ENCODE peak calls at places on chromosomes 7 and 10, in four cellular contexts. X is stimulated activated CD4-positive, alpha-beta T cell treated with anti-CD3 and anti-CD28 coated beads, Interleukin-1b, Interleukin-23, amount 100 ng/mL, for 1 hour; C is Daoy; N is HuH-7. Q is an unnamed sample.

GRCh38 chr7:33702511-33703054 is 202.8 kb upstream of the BMPER start:
- DNase-seq in X (no peak), C (no peak), N (no peak), Q (no peak)

GRCh38 chr7:82805527-82805960 is 357.1 kb downstream of the PCLO start:
- DNase-seq in X (no peak), C (peak; percentile 79), N (no peak), Q (peak; percentile 95)

GRCh38 chr10:66928000-66928770 is 2.3 kb downstream of the LRRTM3 start:
- DNase-seq in X (no peak), C (no peak), N (no peak), Q (no peak)

GRCh38 chr10:4093438-4093837 is 308.4 kb upstream of the KLF6 start:
- DNase-seq in X (no peak), C (no peak), N (no peak), Q (no peak)

GRCh38 chr7:131010714-131011436 is 276.9 kb upstream of the KLF14 start:
- DNase-seq in X (no peak), C (no peak), N (no peak), Q (peak; percentile 37)

GRCh38 chr10:76769161-76769560 is 868.4 kb downstream of the KCNMA1 start:
- DNase-seq in X (no peak), C (no peak), N (no peak), Q (no peak)

GRCh38 chr7:50560865-50561351 is 4.3 kb downstream of the DDC start:
- DNase-seq in X (no peak), C (no peak), N (no peak), Q (no peak)

GRCh38 chr7:55592492-55592891 is 20.2 kb upstream of the VOPP1 start:
- DNase-seq in X (no peak), C (no peak), N (no peak), Q (no peak)

GRCh38 chr10:74151057-74151878 is at the start of gene ADK:
- DNase-seq in X (peak; percentile 99), C (peak; percentile 98), N (peak; percentile 87), Q (peak; percentile 97)

GRCh38 chr7:46900312-46901263 is 681.3 kb downstream of the TNS3 start:
- DNase-seq in X (no peak), C (peak; percentile 33), N (no peak), Q (no peak)

GRCh38 chr7:100137851-100138760 is 10.6 kb upstream of the LAMTOR4 start:
- DNase-seq in X (no peak), C (no peak), N (no peak), Q (no peak)

GRCh38 chr7:1811850-1812692 is 142.0 kb downstream of the ELFN1 start:
- DNase-seq in X (no peak), C (no peak), N (peak; percentile 52), Q (no peak)

GRCh38 chr7:24891173-24891787 is 88.7 kb downstream of the OSBPL3 start:
- DNase-seq in X (no peak), C (no peak), N (no peak), Q (no peak)

GRCh38 chr10:18949391-18949790 is 99.2 kb upstream of the MALRD1 start:
- DNase-seq in X (no peak), C (no peak), N (no peak), Q (no peak)

GRCh38 chr7:125814030-125814535 is 884.5 kb upstream of the POT1 start:
- DNase-seq in X (no peak), C (no peak), N (no peak), Q (no peak)

GRCh38 chr10:129031233-129032150 is 435.5 kb upstream of the MGMT start:
- DNase-seq in X (no peak), C (peak; percentile 79), N (peak; percentile 83), Q (peak; percentile 39)

GRCh38 chr7:133082390-133082766 is 488 bp upstream of the CHCHD3 start:
- DNase-seq in X (no peak), C (no peak), N (no peak), Q (no peak)

GRCh38 chr10:662686-663465 is 26.6 kb downstream of the DIP2C start:
- DNase-seq in X (no peak), C (no peak), N (no peak), Q (no peak)

GRCh38 chr10:110399163-110400094 is 94.7 kb upstream of the SMNDC1 start:
- DNase-seq in X (no peak), C (peak; percentile 88), N (no peak), Q (peak; percentile 79)

GRCh38 chr7:104653870-104654401 is 325.5 kb downstream of the LHFPL3 start:
- DNase-seq in X (no peak), C (peak; percentile 17), N (no peak), Q (no peak)

GRCh38 chr10:37478381-37478780 is 353.0 kb downstream of the ANKRD30A start:
- DNase-seq in X (no peak), C (no peak), N (no peak), Q (peak; percentile 13)

GRCh38 chr7:106031271-106032029 is 68.4 kb downstream of the CDHR3 start:
- DNase-seq in X (no peak), C (no peak), N (no peak), Q (no peak)

GRCh38 chr10:87550741-87551140 is 46.0 kb downstream of the MINPP1 start:
- DNase-seq in X (no peak), C (no peak), N (no peak), Q (peak; percentile 2)

GRCh38 chr7:137920637-137921473 is 74.1 kb upstream of the DGKI start:
- DNase-seq in X (no peak), C (no peak), N (no peak), Q (no peak)